ENCODE peak calls at places on chromosomes 13 and 19, in nine cellular contexts. X, O, F, V, Q, S, W, C and J are unnamed samples. For H3K4me1, the result is how much of the 10 kb centered on the place peaks cover.

GRCh38 chr19:8517551-8518442 is 3.8 kb upstream of the ZNF414 start:
- DNase-seq in X (no peak), F (no peak), W (no peak), S (no peak), V (no peak), O (no peak), Q (no peak), C (no peak), J (no peak)

GRCh38 chr19:8135946-8136618 is 13.3 kb downstream of the FBN3 start:
- DNase-seq in O (no peak), W (no peak), Q (no peak), V (no peak), X (no peak), C (no peak), F (no peak), S (no peak), J (peak)

GRCh38 chr19:21117041-21117907 is 24.6 kb upstream of the ZNF431 start:
- DNase-seq in X (no peak), S (peak), W (no peak), F (no peak), O (no peak), C (no peak), Q (no peak), V (peak), J (no peak)

GRCh38 chr13:102128216-102128800 is 273.5 kb downstream of the FGF14 start:
- DNase-seq in V (no peak), W (no peak), S (peak), O (no peak), Q (no peak), F (no peak), C (no peak), X (no peak), J (no peak)

GRCh38 chr19:7426986-7427385 is 61.8 kb downstream of the PEX11G start:
- DNase-seq in V (no peak), F (no peak), S (no peak), C (no peak), W (no peak), O (no peak), X (no peak), Q (no peak), J (no peak)

GRCh38 chr13:26213982-26214381 is 8.1 kb downstream of the RNF6 start:
- DNase-seq in W (no peak), X (no peak), C (no peak), S (no peak), F (no peak), Q (no peak), V (no peak), O (no peak), J (no peak)

GRCh38 chr13:110233181-110233641 is 73.7 kb downstream of the COL4A1 start:
- DNase-seq in O (no peak), S (peak), V (no peak), W (no peak), F (peak), X (no peak), C (no peak), Q (peak), J (no peak)

GRCh38 chr19:3056454-3057016 is 5.8 kb downstream of the TLE5 start:
- DNase-seq in O (peak), X (no peak), C (peak), Q (no peak), W (no peak), F (no peak), V (no peak), S (no peak), J (no peak)

GRCh38 chr19:39301562-39301961 is 5.4 kb downstream of the IFNL1 start:
- DNase-seq in X (no peak), W (no peak), C (no peak), F (no peak), Q (no peak), S (no peak), O (no peak), V (no peak), J (no peak)

GRCh38 chr19:6125571-6125989 is 9.9 kb upstream of the ACSBG2 start:
- DNase-seq in O (peak), S (peak), Q (peak), F (peak), W (peak), C (peak), X (peak), V (peak), J (peak)

GRCh38 chr19:11092181-11092538 is 2.9 kb downstream of the LDLR start:
- DNase-seq in W (no peak), X (peak), F (peak), S (peak), Q (peak), C (no peak), O (no peak), V (no peak), J (no peak)

GRCh38 chr13:46321494-46322225 is 65.4 kb downstream of the RUBCNL start:
- DNase-seq in Q (peak), W (peak), V (peak), F (peak), S (peak), X (peak), O (peak), C (peak), J (peak)

GRCh38 chr19:45593520-45593919 is 8.5 kb downstream of the GPR4 start:
- DNase-seq in C (no peak), O (no peak), F (no peak), W (no peak), Q (no peak), S (no peak), V (no peak), X (no peak), J (peak)

GRCh38 chr19:42515241-42515832 is 12.9 kb downstream of the CEACAM1 start:
- DNase-seq in X (no peak), V (no peak), C (no peak), W (no peak), Q (no peak), F (no peak), S (no peak), O (no peak), J (no peak)

GRCh38 chr19:39987167-39987566 is 9.7 kb upstream of the ZNF546 start:
- DNase-seq in X (no peak), C (no peak), F (no peak), O (no peak), W (no peak), V (no peak), Q (no peak), S (no peak), J (no peak)

GRCh38 chr19:39590265-39590664 is 12.1 kb upstream of the LGALS13 start:
- DNase-seq in X (no peak), C (peak), O (peak), W (no peak), Q (no peak), S (no peak), V (peak), F (peak), J (no peak)

GRCh38 chr19:4373601-4374441 is 26.5 kb downstream of the SH3GL1 start:
- DNase-seq in F (no peak), S (no peak), V (no peak), X (no peak), O (no peak), Q (no peak), C (no peak), W (no peak), J (no peak)

GRCh38 chr19:47229674-47230121 is 1.3 kb downstream of the BBC3 start:
- DNase-seq in C (no peak), F (peak), Q (peak), V (no peak), W (no peak), O (peak), X (no peak), S (peak), J (peak)

GRCh38 chr19:731000-731399 is 19.9 kb upstream of the MISP start:
- DNase-seq in X (no peak), Q (no peak), F (no peak), C (no peak), O (no peak), V (no peak), S (no peak), W (no peak), J (no peak)

GRCh38 chr13:64164435-64164834 is 2748.8 kb upstream of the PCDH20 start:
- DNase-seq in C (no peak), F (no peak), O (no peak), V (no peak), W (no peak), Q (no peak), X (no peak), S (no peak), J (no peak)

GRCh38 chr13:34913040-34913439 is 29.0 kb upstream of the NBEA start:
- DNase-seq in C (peak), X (no peak), O (peak), S (no peak), Q (peak), W (peak), F (peak), V (peak), J (no peak)

GRCh38 chr19:38277969-38278680 is 13.8 kb downstream of the SPINT2 start:
- DNase-seq in C (no peak), Q (peak), X (no peak), O (no peak), W (no peak), V (no peak), F (peak), S (peak), J (peak)

GRCh38 chr19:38615007-38615581 is 2.7 kb downstream of the MAP4K1 start:
- DNase-seq in F (no peak), C (no peak), X (no peak), Q (no peak), O (no peak), W (no peak), V (no peak), S (no peak), J (no peak)

GRCh38 chr13:42660367-42660965 is 86.5 kb downstream of the TNFSF11 start:
- DNase-seq in W (no peak), X (no peak), C (no peak), S (no peak), F (no peak), Q (peak), O (no peak), V (no peak), J (no peak)

GRCh38 chr13:100789025-100789424 is 114.4 kb upstream of the TMTC4 start:
- DNase-seq in S (no peak), O (no peak), Q (no peak), F (no peak), C (no peak), X (no peak), V (no peak), W (no peak), J (no peak)

GRCh38 chr13:100789968-100790367 is 115.4 kb upstream of the TMTC4 start:
- DNase-seq in W (no peak), X (no peak), C (no peak), F (no peak), O (no peak), Q (no peak), V (no peak), S (peak), J (no peak)

GRCh38 chr13:100790405-100790804 is 115.8 kb upstream of the TMTC4 start:
- DNase-seq in Q (no peak), F (no peak), W (no peak), S (no peak), O (no peak), C (no peak), V (no peak), X (no peak), J (no peak)

GRCh38 chr13:100788540-100788939 is 113.9 kb upstream of the TMTC4 start:
- DNase-seq in Q (no peak), X (no peak), W (no peak), O (no peak), S (no peak), C (no peak), V (no peak), F (no peak), J (no peak)

GRCh38 chr13:100789481-100789880 is 114.9 kb upstream of the TMTC4 start:
- DNase-seq in C (no peak), X (no peak), S (peak), O (peak), F (peak), V (no peak), W (no peak), Q (no peak), J (no peak)
- H3K4me2 ChIP-seq in C (peak), X (no peak), S (peak), O (no peak), F (no peak), V (no peak), W (no peak), Q (no peak), J (no peak)

DNA sequence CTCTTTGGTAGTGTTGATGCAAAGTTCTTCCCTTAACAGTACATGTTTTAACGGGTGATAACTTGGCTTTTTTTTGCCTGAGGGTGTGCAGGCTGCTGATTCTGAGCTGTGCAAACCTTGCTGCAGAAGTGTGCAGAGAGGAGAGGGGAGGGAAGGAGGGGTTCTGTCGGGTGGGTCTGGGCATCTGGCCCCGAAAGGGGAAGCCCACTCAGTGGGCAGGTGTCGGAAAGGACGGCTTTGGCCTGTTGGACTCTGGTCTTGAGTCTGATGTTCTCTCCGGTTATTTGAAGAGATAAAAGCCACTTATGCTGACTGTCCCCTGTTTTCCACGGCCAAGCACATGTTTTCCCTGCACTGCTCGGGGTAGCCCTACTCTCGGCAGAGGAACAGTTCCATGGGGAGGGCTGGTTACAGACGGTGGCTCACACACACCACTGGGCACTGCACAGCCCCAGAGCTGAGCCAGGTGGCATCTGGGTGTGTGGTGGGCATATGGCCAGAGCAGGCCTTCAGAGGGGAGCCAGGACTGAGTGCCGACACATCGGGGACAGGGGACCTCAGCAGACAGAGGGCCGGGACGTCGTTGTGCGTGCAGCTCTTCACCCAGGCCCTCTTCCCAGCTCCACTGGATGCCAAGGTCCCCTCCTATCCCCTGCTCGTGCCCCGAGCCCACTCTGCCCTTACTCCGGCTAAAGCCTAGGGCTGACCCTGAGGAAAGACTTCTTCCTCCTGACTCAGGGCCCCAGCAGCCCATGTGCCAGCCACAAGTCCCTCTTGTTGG is 93.2 kb downstream of the TEX29 start:
- DNase-seq in X (no peak), C (no peak), Q (no peak), S (no peak), V (no peak), F (no peak), O (no peak), W (no peak), J (no peak)
- TF ChIP-seq EZH2 in X (no peak), C (no peak), Q (no peak), S (no peak), V (no peak), F (no peak), O (no peak), W (no peak), J (peak)

GRCh38 chr13:73765651-73766384 is 368.4 kb downstream of the KLF12 start:
- DNase-seq in O (peak), V (peak), X (no peak), F (peak), W (no peak), C (peak), Q (no peak), S (peak), J (no peak)
- H3K4me1 ChIP-seq in O (under half), V (under half), X (under half), F (under half), W (under half), C (half or more), Q (under half), S (under half), J (under half)

DNA sequence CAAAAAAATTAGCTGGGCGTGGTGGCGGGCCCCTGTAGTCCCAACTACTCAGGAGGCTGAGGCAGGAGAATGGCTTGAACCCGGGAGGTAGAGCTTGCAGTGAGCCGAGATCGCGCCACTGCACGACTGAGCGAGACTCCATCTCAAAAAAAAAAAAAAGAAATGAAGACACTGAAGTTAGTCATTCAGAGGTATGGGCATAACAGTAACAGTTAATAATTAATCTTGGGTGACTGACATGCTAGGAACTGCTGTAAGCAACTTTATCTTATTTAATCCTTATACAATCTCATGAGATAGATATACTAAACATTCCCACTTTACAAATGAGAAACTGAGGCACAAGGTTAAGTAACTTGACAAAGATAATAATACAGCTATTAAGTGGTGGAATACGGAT is 4.9 kb downstream of the SKA3 start:
- DNase-seq in S (no peak), V (no peak), Q (no peak), X (no peak), C (no peak), F (no peak), W (no peak), O (no peak), J (no peak)
- H3K4me2 ChIP-seq in S (no peak), V (no peak), Q (no peak), X (no peak), C (no peak), F (no peak), W (no peak), O (no peak), J (no peak)

GRCh38 chr13:95553614-95554385 is 1.3 kb downstream of the CLDN10 start:
- DNase-seq in V (peak), S (no peak), F (no peak), W (no peak), C (peak), O (no peak), Q (peak), X (no peak), J (no peak)
- TF ChIP-seq EZH2 in V (no peak), S (no peak), F (no peak), W (no peak), C (peak), O (peak), Q (no peak), X (no peak), J (no peak)

GRCh38 chr19:49579947-49580263 is 451 bp downstream of the NOSIP start:
- DNase-seq in V (no peak), F (no peak), O (no peak), C (no peak), W (no peak), S (no peak), Q (no peak), X (no peak), J (peak)
- H3K4me1 ChIP-seq in V (under half), F (under half), O (under half), C (under half), W (under half), S (under half), Q (under half), X (half or more), J (under half)

GRCh38 chr19:13866463-13867046 is 10.4 kb upstream of the NANOS3 start:
- DNase-seq in V (no peak), O (peak), W (no peak), X (no peak), Q (no peak), F (no peak), C (no peak), S (no peak), J (no peak)

GRCh38 chr19:13865578-13866462 is 11.1 kb upstream of the NANOS3 start:
- DNase-seq in O (no peak), X (no peak), C (peak), S (no peak), Q (no peak), V (no peak), W (no peak), F (no peak), J (peak)

GRCh38 chr19:13872339-13872694 is 4.6 kb upstream of the NANOS3 start:
- DNase-seq in Q (no peak), V (no peak), W (no peak), O (no peak), X (no peak), F (no peak), S (no peak), C (no peak), J (no peak)

GRCh38 chr19:13868663-13869062 is 8.3 kb upstream of the NANOS3 start:
- DNase-seq in X (no peak), Q (no peak), C (no peak), S (no peak), F (no peak), W (no peak), V (no peak), O (no peak), J (peak)

GRCh38 chr19:13869324-13869723 is 7.6 kb upstream of the NANOS3 start:
- DNase-seq in F (no peak), Q (no peak), O (no peak), S (no peak), V (no peak), C (no peak), W (no peak), X (no peak), J (no peak)
- H3K4me2 ChIP-seq in F (no peak), Q (no peak), O (no peak), S (no peak), V (no peak), C (no peak), W (no peak), X (no peak), J (no peak)

GRCh38 chr19:1774999-1775772 is 21.9 kb downstream of the ONECUT3 start:
- DNase-seq in F (no peak), C (no peak), V (peak), X (no peak), O (no peak), W (peak), Q (no peak), S (no peak), J (no peak)

GRCh38 chr19:1775951-1776605 is 22.8 kb downstream of the ONECUT3 start:
- DNase-seq in C (no peak), Q (no peak), O (no peak), X (no peak), W (no peak), V (no peak), F (no peak), S (no peak), J (no peak)

GRCh38 chr19:1779604-1779973 is 26.3 kb downstream of the ONECUT3 start:
- DNase-seq in F (no peak), C (no peak), W (no peak), V (no peak), X (no peak), S (no peak), O (no peak), Q (no peak), J (no peak)

GRCh38 chr19:1777149-1777548 is 23.8 kb downstream of the ONECUT3 start:
- DNase-seq in C (no peak), V (no peak), F (no peak), S (no peak), W (no peak), O (no peak), Q (no peak), X (no peak), J (no peak)

DNA sequence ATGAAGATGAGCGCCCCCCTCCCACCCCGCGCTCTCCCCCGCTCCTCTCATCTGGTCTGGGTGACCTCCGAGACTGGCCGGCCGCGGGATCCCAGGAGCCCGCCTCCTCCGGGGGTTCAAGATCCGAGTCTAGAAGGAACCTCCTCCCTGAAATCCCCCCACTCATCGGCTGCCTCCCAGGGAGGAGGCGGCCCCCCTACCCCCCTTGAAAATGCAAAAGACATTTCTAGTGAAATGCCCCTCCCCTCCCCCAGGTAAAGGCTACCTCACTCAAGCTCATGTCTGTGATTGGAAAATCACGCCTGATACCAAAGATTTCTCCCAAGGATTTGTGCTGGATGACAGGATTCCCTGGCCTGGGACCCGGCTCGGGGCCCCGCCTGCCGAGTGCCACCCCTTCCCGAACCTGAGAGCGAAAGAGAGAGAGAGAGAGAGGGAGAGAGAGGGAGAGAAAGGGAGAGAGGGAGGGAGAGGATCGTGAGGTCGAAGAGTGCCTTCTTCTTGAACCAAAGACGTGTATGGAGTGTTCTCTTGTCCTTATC is 23.4 kb downstream of the ONECUT3 start:
- DNase-seq in S (no peak), V (no peak), W (no peak), C (no peak), O (no peak), X (no peak), Q (no peak), F (no peak), J (no peak)
- TF ChIP-seq EZH2 in S (peak), V (no peak), W (peak), C (peak), O (no peak), X (no peak), Q (no peak), F (peak), J (no peak)

GRCh38 chr13:114203536-114203935 is 24.5 kb downstream of the CFAP97D2 start:
- DNase-seq in O (no peak), V (no peak), C (no peak), S (no peak), X (no peak), Q (no peak), F (no peak), W (no peak), J (no peak)
- H3K4me1 ChIP-seq in O (under half), V (under half), C (under half), S (under half), X (under half), Q (under half), F (under half), W (under half), J (under half)